ENCODE peak calls at places on chromosomes 6 and 20, in ten cellular contexts. F is Ammon's horn; V is stromal cell of bone marrow; N is OCI-LY7; U is ecto neural progenitor cell; S is CD4-positive, alpha-beta T cell; L is nephron progenitor cell; D is NCI-H1105 treated with DMSO at 0.1 percent for 48 hours; Q is HFFc6; G is fibroblast of pulmonary artery. A is an unnamed sample.

GRCh38 chr20:18465536-18466200 is 1.2 kb downstream of the DZANK1 start:
- DNase-seq in Q (no peak), G (no peak), S (no peak), D (no peak), F (no peak), N (no peak), U (no peak), V (no peak), L (no peak), A (no peak)

GRCh38 chr20:64142546-64142945 is 21.7 kb upstream of the MYT1 start:
- DNase-seq in Q (no peak), F (no peak), V (no peak), D (peak; percentile 51), U (no peak), N (no peak), G (no peak), L (no peak), S (no peak), A (no peak)

GRCh38 chr6:150153905-150154492 is 11.2 kb downstream of the PPP1R14C start:
- DNase-seq in L (no peak), V (no peak), S (no peak), U (no peak), Q (no peak), D (no peak), G (no peak), N (no peak), F (no peak), A (no peak)

GRCh38 chr6:110530671-110531070 is 54.3 kb upstream of the SLC22A16 start:
- DNase-seq in G (no peak), L (no peak), F (no peak), U (no peak), S (no peak), Q (no peak), V (no peak), D (no peak), N (no peak), A (no peak)

GRCh38 chr6:7452898-7453297 is 63.3 kb downstream of the RIOK1 start:
- DNase-seq in L (no peak), S (no peak), G (no peak), U (no peak), N (no peak), V (no peak), F (no peak), Q (no peak), D (no peak), A (no peak)

GRCh38 chr20:44650777-44651493 is 564 bp downstream of the ADA start:
- DNase-seq in D (no peak), Q (no peak), L (no peak), F (no peak), N (peak; percentile 68), S (peak; percentile 27), G (no peak), U (no peak), V (no peak), A (peak; percentile 13)

GRCh38 chr20:57070296-57070695 is 196.1 kb downstream of the BMP7 start:
- DNase-seq in V (no peak), G (no peak), D (no peak), N (no peak), U (no peak), S (no peak), F (no peak), Q (no peak), L (no peak), A (no peak)

GRCh38 chr6:161233986-161234620 is 39.8 kb downstream of the AGPAT4 start:
- DNase-seq in G (peak; percentile 93), F (peak; percentile 71), D (no peak), N (no peak), L (no peak), U (no peak), S (no peak), V (peak; percentile 91), Q (peak; percentile 91), A (peak; percentile 91)

GRCh38 chr6:150910561-150910960 is 45.1 kb downstream of the MTHFD1L start:
- DNase-seq in D (no peak), V (no peak), L (no peak), U (no peak), S (no peak), N (no peak), G (no peak), Q (no peak), F (no peak), A (no peak)

GRCh38 chr6:137764464-137764863 is 102.6 kb upstream of the TNFAIP3 start:
- DNase-seq in G (peak; percentile 63), U (no peak), S (no peak), F (no peak), N (no peak), D (no peak), Q (peak; percentile 67), V (peak; percentile 91), L (no peak), A (peak; percentile 60)

GRCh38 chr20:15239542-15240206 is 902.3 kb upstream of the FLRT3 start:
- DNase-seq in F (no peak), G (no peak), N (no peak), V (no peak), L (no peak), U (no peak), Q (no peak), D (no peak), S (no peak), A (no peak)

GRCh38 chr20:40893610-40894242 is 134.9 kb upstream of the TOP1 start:
- DNase-seq in Q (no peak), V (no peak), U (no peak), L (no peak), D (no peak), S (no peak), F (no peak), N (no peak), G (no peak), A (no peak)

GRCh38 chr20:18533978-18534644 is 26.4 kb downstream of the SEC23B start:
- DNase-seq in S (no peak), N (no peak), F (no peak), D (no peak), Q (no peak), U (no peak), G (no peak), L (no peak), V (no peak), A (no peak)

GRCh38 chr6:127496471-127496870 is 22.7 kb downstream of the MTCL3 start:
- DNase-seq in V (no peak), Q (peak; percentile 4), S (no peak), F (no peak), L (no peak), U (no peak), D (no peak), N (no peak), G (peak; percentile 45), A (no peak)

GRCh38 chr6:36327226-36328009 is 9.3 kb downstream of the BNIP5 start:
- DNase-seq in G (no peak), N (no peak), S (no peak), Q (no peak), V (no peak), L (no peak), D (no peak), F (peak; percentile 10), U (no peak), A (no peak)

GRCh38 chr6:15755555-15755954 is 92.7 kb upstream of the DTNBP1 start:
- DNase-seq in D (no peak), Q (no peak), F (no peak), V (peak; percentile 18), U (no peak), G (peak; percentile 60), L (no peak), N (no peak), S (no peak), A (peak; percentile 26)

GRCh38 chr6:46325561-46326525 is 155.1 kb upstream of the ENPP5 start:
- DNase-seq in D (peak; percentile 95), Q (no peak), N (peak; percentile 7), U (no peak), S (no peak), G (peak; percentile 21), F (peak; percentile 88), V (peak; percentile 64), L (peak; percentile 17), A (peak; percentile 75)

GRCh38 chr6:108165714-108166663 is at the start of gene NR2E1:
- DNase-seq in V (no peak), S (no peak), D (peak; percentile 64), U (peak; percentile 60), G (no peak), F (peak; percentile 65), N (no peak), L (peak; percentile 37), Q (no peak), A (peak; percentile 85)